ENCODE peak calls at places on chromosome 21, in six cellular contexts. I, F, Y, U, D and G are unnamed samples.

GRCh38 chr21:43303240-43304178 is 123.4 kb downstream of the SIK1 start:
- DNase-seq in I (no peak), F (no peak), Y (peak), U (no peak), D (no peak), G (peak)

GRCh38 chr21:44785620-44786344 is 15.8 kb downstream of the UBE2G2 start:
- DNase-seq in I (no peak), F (no peak), Y (no peak), U (peak), D (no peak), G (no peak)

GRCh38 chr21:31780944-31781343 is 49.0 kb upstream of the SCAF4 start:
- DNase-seq in I (no peak), F (no peak), Y (no peak), U (no peak), D (no peak), G (no peak)

GRCh38 chr21:18369115-18369514 is 34.5 kb downstream of the TMPRSS15 start:
- DNase-seq in I (no peak), F (peak), Y (no peak), U (peak), D (peak), G (no peak)

GRCh38 chr21:25561668-25562641 is 45.3 kb downstream of the MRPL39 start:
- DNase-seq in I (peak), F (peak), Y (peak), U (peak), D (no peak), G (peak)

GRCh38 chr21:16037386-16037785 is 307.6 kb downstream of the USP25 start:
- DNase-seq in I (no peak), F (no peak), Y (no peak), U (no peak), D (no peak), G (no peak)

GRCh38 chr21:43972850-43973633 is 39.1 kb upstream of the TRAPPC10 start:
- DNase-seq in I (no peak), F (no peak), Y (no peak), U (no peak), D (no peak), G (no peak)

GRCh38 chr21:40707271-40707670 is 139.7 kb downstream of the DSCAM start:
- DNase-seq in I (no peak), F (no peak), Y (no peak), U (no peak), D (no peak), G (no peak)

GRCh38 chr21:15064576-15065380 is at the start of gene NRIP1:
- DNase-seq in I (peak), F (peak), Y (peak), U (peak), D (peak), G (peak)

GRCh38 chr21:45363921-45364463 is 41.0 kb upstream of the COL18A1 start:
- DNase-seq in I (no peak), F (peak), Y (peak), U (no peak), D (peak), G (peak)

GRCh38 chr21:39842741-39843146 is 24.5 kb upstream of the PCP4 start:
- DNase-seq in I (no peak), F (no peak), Y (no peak), U (no peak), D (no peak), G (no peak)

GRCh38 chr21:22536511-22536910 is 1538.3 kb downstream of the NCAM2 start:
- DNase-seq in I (no peak), F (no peak), Y (no peak), U (no peak), D (no peak), G (no peak)

GRCh38 chr21:37073417-37074194 is 552 bp downstream of the TTC3 start:
- DNase-seq in I (no peak), F (no peak), Y (peak), U (peak), D (peak), G (peak)

GRCh38 chr21:35583566-35584216 is 476.6 kb downstream of the SETD4 start:
- DNase-seq in I (no peak), F (no peak), Y (no peak), U (no peak), D (no peak), G (no peak)

GRCh38 chr21:42346441-42346840 is 4.4 kb downstream of the TFF2 start:
- DNase-seq in I (no peak), F (no peak), Y (no peak), U (no peak), D (no peak), G (no peak)

GRCh38 chr21:43370091-43370658 is 56.8 kb downstream of the SIK1 start:
- DNase-seq in I (no peak), F (no peak), Y (no peak), U (no peak), D (no peak), G (no peak)

GRCh38 chr21:37896788-37897187 is 19.5 kb downstream of the KCNJ6 start:
- DNase-seq in I (no peak), F (no peak), Y (no peak), U (no peak), D (peak), G (no peak)

GRCh38 chr21:41979335-41979734 is 25.5 kb upstream of the C2CD2 start:
- DNase-seq in I (no peak), F (no peak), Y (no peak), U (no peak), D (no peak), G (no peak)

GRCh38 chr21:41869771-41870170 is 9.4 kb downstream of the PRDM15 start:
- DNase-seq in I (no peak), F (no peak), Y (no peak), U (no peak), D (no peak), G (no peak)

GRCh38 chr21:16979574-16979973 is 533.3 kb upstream of the CXADR start:
- DNase-seq in I (no peak), F (no peak), Y (no peak), U (no peak), D (no peak), G (no peak)